ENCODE peak calls at places on chromosomes 1 and 21, in seven cellular contexts. V is OCI-LY7; Q is right lobe of liver; X is CD8-positive, alpha-beta T cell; Y is tibial artery; S is pancreas; L is fibroblast of lung. C is an unnamed sample. For H3K36me3, the result is how much of the 10 kb centered on the place peaks cover.

GRCh38 chr1:212686069-212686468 is 13.6 kb downstream of the BATF3 start:
- DNase-seq in V (no peak), Q (no peak), X (no peak), Y (no peak), S (no peak), L (no peak), C (no peak)

GRCh38 chr1:20216574-20216973 is 30.3 kb upstream of the PLA2G2C start:
- DNase-seq in V (peak), Q (no peak), X (no peak), Y (no peak), S (no peak), L (peak), C (peak)

GRCh38 chr1:93591833-93592635 is 89.6 kb downstream of the BCAR3 start:
- DNase-seq in V (peak), Q (peak), X (no peak), Y (no peak), S (peak), L (no peak), C (no peak)

GRCh38 chr1:23594927-23595353 is 35.6 kb upstream of the ID3 start:
- DNase-seq in V (peak), Q (no peak), X (no peak), Y (no peak), S (no peak), L (no peak), C (no peak)

GRCh38 chr1:159532922-159533321 is 2.9 kb downstream of the OR10J5 start:
- DNase-seq in V (no peak), Q (no peak), X (no peak), Y (no peak), S (no peak), L (no peak), C (peak)

GRCh38 chr1:94713472-94714141 is 106.5 kb upstream of the SLC44A3 start:
- DNase-seq in V (no peak), Q (peak), X (no peak), Y (peak), S (no peak), L (peak), C (peak)

GRCh38 chr1:207084701-207085180 is 3.9 kb upstream of the C4BPB start:
- DNase-seq in V (peak), Q (no peak), X (no peak), Y (no peak), S (peak), L (peak), C (peak)

GRCh38 chr1:13593511-13594131 is 10.0 kb downstream of the PDPN start:
- DNase-seq in V (no peak), Q (no peak), X (no peak), Y (peak), S (peak), L (peak), C (peak)

GRCh38 chr1:151838491-151839412 is 868 bp downstream of the C2CD4D start:
- DNase-seq in V (no peak), Q (no peak), X (no peak), Y (peak), S (peak), L (no peak), C (no peak)

GRCh38 chr1:93770640-93771039 is 89.0 kb upstream of the BCAR3 start:
- DNase-seq in V (peak), Q (no peak), X (no peak), Y (no peak), S (no peak), L (peak), C (no peak)

GRCh38 chr21:45632897-45633260 is 10.6 kb upstream of the PCBP3 start:
- DNase-seq in V (no peak), Q (no peak), X (no peak), Y (no peak), S (no peak), L (no peak), C (no peak)

GRCh38 chr21:25273945-25274344 is 333.3 kb downstream of the MRPL39 start:
- DNase-seq in V (no peak), Q (no peak), X (no peak), Y (no peak), S (no peak), L (no peak), C (no peak)

GRCh38 chr1:240219104-240219503 is 127.4 kb downstream of the FMN2 start:
- DNase-seq in V (no peak), Q (no peak), X (no peak), Y (no peak), S (no peak), L (no peak), C (no peak)

GRCh38 chr1:101820080-101820479 is 176.6 kb downstream of the OLFM3 start:
- DNase-seq in V (peak), Q (no peak), X (no peak), Y (no peak), S (peak), L (peak), C (peak)

GRCh38 chr21:45467221-45467779 is 62.3 kb downstream of the COL18A1 start:
- DNase-seq in V (no peak), Q (no peak), X (no peak), Y (no peak), S (no peak), L (no peak), C (no peak)

GRCh38 chr1:156894001-156894400 is 483 bp downstream of the PEAR1 start:
- DNase-seq in V (no peak), Q (no peak), X (no peak), Y (no peak), S (no peak), L (no peak), C (no peak)

GRCh38 chr1:113415256-113416189 is 25.2 kb downstream of the MAGI3 start:
- DNase-seq in V (no peak), Q (no peak), X (no peak), Y (no peak), S (no peak), L (no peak), C (no peak)

GRCh38 chr21:25561668-25562641 is 45.3 kb downstream of the MRPL39 start:
- DNase-seq in V (peak), Q (peak), X (no peak), Y (peak), S (peak), L (peak), C (peak)

GRCh38 chr1:76068542-76068941 is 6.0 kb upstream of the ST6GALNAC3 start:
- DNase-seq in V (no peak), Q (no peak), X (no peak), Y (no peak), S (no peak), L (peak), C (peak)

GRCh38 chr1:172833956-172834355 is 175.1 kb downstream of the FASLG start:
- DNase-seq in V (no peak), Q (no peak), X (no peak), Y (no peak), S (no peak), L (no peak), C (no peak)

GRCh38 chr1:31007462-31007991 is 58.0 kb downstream of the PUM1 start:
- DNase-seq in V (no peak), Q (no peak), X (no peak), Y (no peak), S (no peak), L (peak), C (peak)

GRCh38 chr1:118650084-118650807 is 337.9 kb downstream of the TBX15 start:
- DNase-seq in V (no peak), Q (no peak), X (no peak), Y (no peak), S (no peak), L (no peak), C (no peak)

GRCh38 chr1:161172776-161173376 is 4.4 kb downstream of the B4GALT3 start:
- DNase-seq in V (no peak), Q (no peak), X (no peak), Y (peak), S (peak), L (peak), C (no peak)

GRCh38 chr1:244242446-244242845 is 191.4 kb downstream of the ZBTB18 start:
- DNase-seq in V (no peak), Q (no peak), X (no peak), Y (no peak), S (no peak), L (no peak), C (no peak)

GRCh38 chr1:203479646-203480045 is 4.0 kb downstream of the PRELP start:
- DNase-seq in V (no peak), Q (no peak), X (no peak), Y (no peak), S (no peak), L (no peak), C (no peak)

GRCh38 chr21:16770279-16770678 is 742.6 kb upstream of the CXADR start:
- DNase-seq in V (no peak), Q (no peak), X (no peak), Y (no peak), S (no peak), L (no peak), C (no peak)

GRCh38 chr1:81111818-81112217 is 688.9 kb upstream of the ADGRL2 start:
- DNase-seq in V (no peak), Q (no peak), X (no peak), Y (no peak), S (no peak), L (peak), C (peak)

GRCh38 chr1:81115422-81115821 is 685.3 kb upstream of the ADGRL2 start:
- DNase-seq in V (no peak), Q (no peak), X (no peak), Y (no peak), S (no peak), L (no peak), C (no peak)

GRCh38 chr1:81118550-81118949 is 682.2 kb upstream of the ADGRL2 start:
- DNase-seq in V (no peak), Q (no peak), X (no peak), Y (no peak), S (no peak), L (peak), C (peak)

GRCh38 chr1:81113688-81114087 is 687.0 kb upstream of the ADGRL2 start:
- DNase-seq in V (no peak), Q (no peak), X (no peak), Y (no peak), S (no peak), L (peak), C (peak)

DNA sequence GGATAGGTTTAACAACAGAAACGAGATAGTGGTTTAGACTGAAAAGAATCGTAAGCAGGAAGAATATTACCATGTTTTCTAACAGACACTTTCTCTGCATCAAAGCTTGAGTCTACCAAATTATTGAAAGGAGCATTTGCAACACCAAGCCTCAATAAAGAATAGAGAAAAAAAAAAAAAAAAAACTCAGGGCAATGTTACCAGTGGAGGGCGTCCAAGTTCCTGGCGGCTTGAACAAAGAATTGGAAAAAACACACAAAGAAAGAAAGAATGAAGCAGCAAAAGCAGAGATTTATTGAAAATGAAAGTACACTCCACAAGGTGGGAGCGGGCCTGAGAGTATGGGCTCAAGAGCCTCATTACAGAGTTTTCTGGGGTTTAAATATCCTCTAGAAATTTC is 686.5 kb upstream of the ADGRL2 start:
- DNase-seq in V (no peak), Q (no peak), X (no peak), Y (no peak), S (no peak), L (no peak), C (no peak)
- TF ChIP-seq CTCF in V (no peak), Q (no peak), X (no peak), Y (no peak), S (no peak), L (no peak), C (no peak)

GRCh38 chr1:3074297-3074741 is 5.3 kb downstream of the PRDM16 start:
- DNase-seq in V (no peak), Q (no peak), X (no peak), Y (peak), S (peak), L (no peak), C (no peak)
- H3K4me3 ChIP-seq in V (no peak), Q (no peak), X (no peak), Y (peak), S (peak), L (no peak), C (no peak)

GRCh38 chr1:154330669-154331068 is 5.3 kb downstream of the ATP8B2 start:
- DNase-seq in V (no peak), Q (no peak), X (no peak), Y (no peak), S (no peak), L (no peak), C (no peak)

GRCh38 chr1:154338875-154339274 is 13.6 kb downstream of the ATP8B2 start:
- DNase-seq in V (no peak), Q (no peak), X (no peak), Y (no peak), S (no peak), L (no peak), C (no peak)

GRCh38 chr1:154335351-154335714 is 10.0 kb downstream of the ATP8B2 start:
- DNase-seq in V (no peak), Q (no peak), X (no peak), Y (no peak), S (no peak), L (no peak), C (no peak)

GRCh38 chr1:154337253-154337894 is 12.0 kb downstream of the ATP8B2 start:
- DNase-seq in V (no peak), Q (no peak), X (no peak), Y (no peak), S (no peak), L (no peak), C (no peak)

DNA sequence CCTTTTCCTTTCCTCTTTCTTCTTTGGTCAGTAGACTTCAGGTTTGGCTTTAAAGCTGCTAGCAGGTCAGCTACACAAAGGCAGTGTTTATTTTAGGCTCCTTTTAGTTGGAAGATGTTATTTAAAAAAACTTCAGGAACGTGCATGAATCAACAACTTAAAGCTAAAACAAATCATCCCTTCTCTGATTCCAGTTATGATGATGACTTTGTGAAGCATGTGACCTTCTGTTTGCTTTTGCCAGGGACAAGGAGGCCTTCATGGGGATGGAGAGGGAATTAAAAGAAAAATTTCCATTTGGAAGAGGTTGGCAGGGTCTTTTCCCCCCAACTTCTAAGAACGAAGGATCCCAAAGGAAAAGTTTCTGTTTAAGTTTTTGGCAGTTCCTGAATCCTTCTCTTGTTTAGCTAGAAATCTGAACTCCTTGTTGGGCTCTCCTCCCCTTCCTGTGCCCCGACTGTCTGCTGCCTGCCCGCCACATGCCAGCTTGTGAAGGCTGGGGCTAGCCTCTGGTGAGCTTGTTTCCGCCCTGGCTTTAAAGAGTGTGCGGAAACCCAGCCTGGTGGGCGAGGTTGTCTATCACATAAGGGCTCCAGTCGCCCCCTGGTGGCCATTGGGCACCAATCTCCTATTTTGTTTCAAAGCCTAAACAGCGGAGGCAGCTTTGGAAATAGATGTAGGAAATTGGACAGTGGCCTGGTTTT is 9.5 kb downstream of the ATP8B2 start:
- DNase-seq in V (peak), Q (peak), X (peak), Y (peak), S (peak), L (peak), C (peak)
- H3K36me3 ChIP-seq in V (under half), Q (under half), X (under half), Y (half or more), S (under half), L (under half), C (under half)

GRCh38 chr21:39096754-39097153 is 86.5 kb downstream of the PSMG1 start:
- DNase-seq in V (peak), Q (no peak), X (no peak), Y (no peak), S (no peak), L (no peak), C (no peak)
- TF ChIP-seq CTCF in V (peak), Q (no peak), X (no peak), Y (no peak), S (no peak), L (no peak), C (no peak)

DNA sequence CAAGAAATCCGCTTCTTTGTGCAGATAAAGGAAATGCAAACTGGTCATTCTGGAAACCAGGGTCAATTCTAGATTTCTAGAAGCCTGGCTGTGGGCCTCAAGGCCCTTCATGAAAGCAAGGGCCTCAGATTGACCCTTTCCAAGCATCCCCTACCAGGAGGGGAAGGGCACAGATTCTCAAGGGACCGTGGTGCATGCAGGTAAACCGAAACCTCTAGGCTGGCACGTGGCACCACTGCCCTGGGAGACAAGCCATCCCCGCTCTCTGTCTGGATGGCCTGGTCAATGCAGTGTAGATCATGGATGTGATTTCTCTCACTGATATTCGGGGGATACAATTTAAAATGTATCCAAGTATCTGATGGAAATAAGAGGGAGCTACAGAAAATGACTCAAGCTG is 69.4 kb downstream of the TOMM20 start:
- DNase-seq in V (no peak), Q (peak), X (no peak), Y (no peak), S (no peak), L (no peak), C (no peak)
- H3K4me3 ChIP-seq in V (no peak), Q (no peak), X (no peak), Y (no peak), S (no peak), L (no peak), C (no peak)

C was measured in bronchial epithelial cell.